ENCODE peak calls at places on chromosome 14, in nine cellular contexts. E, D, T, H, F, W, X, S and V are unnamed samples.

GRCh38 chr14:58465425-58465824 is 37.9 kb downstream of the KIAA0586 start:
- DNase-seq in S (no peak), T (no peak), F (no peak), H (no peak), D (no peak), E (no peak), W (peak), X (no peak), V (no peak)

GRCh38 chr14:51533877-51534553 is 117.7 kb upstream of the FRMD6 start:
- DNase-seq in T (no peak), S (no peak), E (no peak), X (no peak), W (no peak), D (no peak), H (no peak), F (no peak), V (no peak)

GRCh38 chr14:103456167-103456835 is 66.3 kb downstream of the CKB start:
- DNase-seq in F (no peak), E (no peak), S (no peak), H (no peak), W (peak), X (no peak), T (no peak), D (no peak), V (no peak)

GRCh38 chr14:91229005-91229382 is 15.5 kb downstream of the GPR68 start:
- DNase-seq in W (no peak), X (no peak), D (no peak), T (no peak), F (no peak), S (no peak), H (no peak), E (no peak), V (no peak)

GRCh38 chr14:98512501-98513251 is 759.3 kb downstream of the BCL11B start:
- DNase-seq in F (no peak), X (no peak), W (no peak), D (no peak), E (no peak), H (no peak), T (no peak), S (no peak), V (no peak)

GRCh38 chr14:78530078-78530477 is 359.9 kb downstream of the NRXN3 start:
- DNase-seq in X (no peak), T (peak), S (peak), F (no peak), W (no peak), E (peak), H (no peak), D (no peak), V (no peak)

GRCh38 chr14:61065671-61066070 is 84.6 kb downstream of the SLC38A6 start:
- DNase-seq in S (no peak), X (no peak), F (no peak), W (no peak), T (no peak), D (no peak), H (no peak), E (no peak), V (no peak)

GRCh38 chr14:104743461-104744380 is 9.2 kb upstream of the SIVA1 start:
- DNase-seq in T (no peak), X (no peak), W (no peak), F (no peak), D (no peak), S (no peak), E (no peak), H (no peak), V (no peak)

GRCh38 chr14:50082784-50083466 is 33.4 kb downstream of the VCPKMT start:
- DNase-seq in H (peak), W (no peak), X (peak), T (peak), D (no peak), E (no peak), F (no peak), S (peak), V (no peak)

GRCh38 chr14:105365101-105365500 is 33.2 kb upstream of the TEX22 start:
- DNase-seq in S (no peak), D (no peak), H (no peak), F (no peak), W (no peak), E (no peak), T (no peak), X (no peak), V (no peak)

GRCh38 chr14:101200008-101200649 is 296.6 kb upstream of the RTL1 start:
- DNase-seq in S (no peak), W (no peak), D (no peak), F (no peak), T (no peak), E (no peak), X (no peak), H (no peak), V (peak)

GRCh38 chr14:58662028-58662427 is 24.3 kb downstream of the DACT1 start:
- DNase-seq in D (no peak), X (no peak), H (no peak), W (no peak), E (no peak), F (no peak), T (no peak), S (peak), V (no peak)

GRCh38 chr14:22420598-22421186 is 168.3 kb downstream of the DAD1 start:
- DNase-seq in T (no peak), S (no peak), D (no peak), W (no peak), X (no peak), H (no peak), E (no peak), F (no peak), V (no peak)

GRCh38 chr14:89617471-89618291 is 200.6 kb upstream of the FOXN3 start:
- DNase-seq in D (peak), T (peak), H (no peak), F (peak), S (peak), X (peak), E (peak), W (peak), V (no peak)

GRCh38 chr14:22429546-22429945 is 159.5 kb downstream of the DAD1 start:
- DNase-seq in T (no peak), F (no peak), D (no peak), W (no peak), S (no peak), E (no peak), X (no peak), H (no peak), V (no peak)

GRCh38 chr14:72568296-72568992 is 325.5 kb downstream of the DPF3 start:
- DNase-seq in T (no peak), F (no peak), S (no peak), E (no peak), D (no peak), W (no peak), X (no peak), H (no peak), V (no peak)

GRCh38 chr14:87233806-87234384 is 759.1 kb downstream of the GALC start:
- DNase-seq in E (no peak), X (no peak), D (no peak), H (no peak), S (no peak), W (peak), F (no peak), T (no peak), V (no peak)

GRCh38 chr14:67515386-67516079 is 17.6 kb upstream of the PLEKHH1 start:
- DNase-seq in E (no peak), F (no peak), D (no peak), T (peak), H (no peak), W (no peak), S (peak), X (no peak), V (no peak)

GRCh38 chr14:56118611-56119181 is 485 bp downstream of the PELI2 start:
- DNase-seq in D (no peak), E (no peak), W (peak), X (peak), F (peak), S (peak), H (no peak), T (peak), V (no peak)

GRCh38 chr14:95008445-95009217 is 148.7 kb downstream of the DICER1 start:
- DNase-seq in E (no peak), H (no peak), D (no peak), T (no peak), S (no peak), W (no peak), X (no peak), F (no peak), V (no peak)

GRCh38 chr14:58816416-58817115 is 178.8 kb downstream of the DACT1 start:
- DNase-seq in D (no peak), S (peak), X (no peak), W (no peak), H (no peak), E (no peak), F (no peak), T (no peak), V (no peak)

GRCh38 chr14:89911018-89911919 is 43.3 kb downstream of the EFCAB11 start:
- DNase-seq in H (no peak), W (peak), S (no peak), X (peak), E (peak), D (peak), F (peak), T (no peak), V (peak)

GRCh38 chr14:92121670-92122350 is at the start of the genes CPSF2 and NDUFB1:
- DNase-seq in F (peak), H (peak), E (peak), X (peak), S (peak), T (peak), D (peak), W (peak), V (no peak)

GRCh38 chr14:54881235-54881760 is 21.3 kb downstream of the GCH1 start:
- DNase-seq in W (peak), S (peak), T (peak), E (peak), X (no peak), F (no peak), H (no peak), D (no peak), V (no peak)

GRCh38 chr14:104237651-104238423 is 99.5 kb downstream of the KIF26A start:
- DNase-seq in F (peak), E (no peak), S (no peak), W (no peak), H (no peak), X (no peak), T (no peak), D (no peak), V (no peak)

GRCh38 chr14:91244501-91244901 is at the start of gene GPR68:
- DNase-seq in H (no peak), W (peak), F (peak), T (no peak), X (peak), S (peak), E (peak), D (peak), V (no peak)

GRCh38 chr14:74974364-74975058 is 19.1 kb upstream of the PGF start:
- DNase-seq in X (no peak), T (no peak), S (no peak), E (peak), H (no peak), D (no peak), W (no peak), F (no peak), V (no peak)

GRCh38 chr14:69325646-69326265 is 65.8 kb downstream of the GALNT16 start:
- DNase-seq in H (no peak), D (no peak), E (no peak), X (no peak), W (peak), F (peak), S (no peak), T (no peak), V (no peak)

GRCh38 chr14:68079941-68080697 is 260.5 kb downstream of the RAD51B start:
- DNase-seq in H (no peak), D (no peak), T (no peak), S (no peak), F (no peak), E (no peak), X (no peak), W (no peak), V (no peak)

GRCh38 chr14:98634043-98634820 is 637.8 kb downstream of the BCL11B start:
- DNase-seq in H (no peak), W (no peak), X (no peak), S (peak), E (no peak), F (no peak), T (no peak), D (no peak), V (no peak)

GRCh38 chr14:71918955-71919354 is 13.3 kb upstream of the RGS6 start:
- DNase-seq in E (peak), T (no peak), W (no peak), D (no peak), H (no peak), F (no peak), X (no peak), S (no peak), V (no peak)

GRCh38 chr14:92651106-92651792 is 97.2 kb downstream of the LGMN start:
- DNase-seq in H (peak), X (peak), E (no peak), T (peak), F (no peak), W (no peak), D (no peak), S (peak), V (no peak)

GRCh38 chr14:95462491-95462890 is 54.0 kb downstream of the SYNE3 start:
- DNase-seq in D (no peak), F (no peak), H (no peak), W (no peak), S (no peak), T (no peak), E (no peak), X (no peak), V (no peak)

GRCh38 chr14:106841701-106842100 is 1315.3 kb downstream of the TMEM121 start:
- DNase-seq in T (no peak), D (no peak), X (no peak), E (peak), H (no peak), F (no peak), W (peak), S (no peak), V (no peak)

GRCh38 chr14:68695871-68696665 is 96.8 kb downstream of the ZFP36L1 start:
- DNase-seq in D (no peak), F (peak), W (no peak), T (no peak), H (no peak), S (no peak), E (peak), X (no peak), V (no peak)

GRCh38 chr14:64748995-64749714 is 44.9 kb downstream of the PLEKHG3 start:
- DNase-seq in T (no peak), E (no peak), W (no peak), H (no peak), D (no peak), S (no peak), X (no peak), F (no peak), V (no peak)

GRCh38 chr14:26330982-26331381 is 266.9 kb downstream of the NOVA1 start:
- DNase-seq in E (no peak), H (no peak), X (no peak), D (no peak), S (no peak), F (no peak), W (no peak), T (no peak), V (no peak)

GRCh38 chr14:33794791-33795300 is 156.0 kb downstream of the EGLN3 start:
- DNase-seq in W (no peak), X (no peak), E (no peak), T (no peak), F (no peak), D (no peak), H (no peak), S (no peak), V (no peak)

GRCh38 chr14:26204954-26205479 is 392.8 kb downstream of the NOVA1 start:
- DNase-seq in E (peak), S (no peak), F (peak), T (no peak), X (peak), D (no peak), H (no peak), W (no peak), V (no peak)